ENCODE peak calls at places on chromosomes 12 and 14, in nine cellular contexts. Y is NCI-H510A; S is activated gamma-delta T cell treated with anti-CD3 and anti-CD28 coated beads, Interleukin-2, amount 50 U/mL, for 16 hours; V is effector memory CD8-positive, alpha-beta T cell; P is PC-3; N is T follicular helper cell; A is GM10248; M is fibroblast of gingiva; X is H54. L is an unnamed sample.

GRCh38 chr12:1576410-1577240 is 17.8 kb downstream of the FBXL14 start:
- DNase-seq in S (no peak), M (no peak), A (no peak), X (no peak), P (peak; percentile 7), V (no peak), N (no peak), Y (no peak), L (no peak)

GRCh38 chr12:93784339-93785086 is 107.3 kb downstream of the CRADD start:
- DNase-seq in V (peak; percentile 5), M (peak; percentile 78), A (no peak), X (no peak), P (peak; percentile 79), Y (no peak), S (no peak), N (no peak), L (no peak)

GRCh38 chr14:89417111-89417468 is at the start of gene FOXN3:
- DNase-seq in X (peak; percentile 54), V (peak; percentile 76), S (peak; percentile 84), M (peak; percentile 92), N (peak; percentile 85), A (peak; percentile 91), P (peak; percentile 90), Y (peak; percentile 78), L (peak; percentile 95)

GRCh38 chr14:99887407-99887806 is 94.2 kb downstream of the EML1 start:
- DNase-seq in N (no peak), V (no peak), S (no peak), Y (no peak), M (no peak), P (no peak), X (no peak), A (no peak), L (no peak)

GRCh38 chr12:54060975-54061778 is 7.5 kb downstream of the HOXC4 start:
- DNase-seq in P (no peak), Y (no peak), V (no peak), M (no peak), X (no peak), S (no peak), A (no peak), N (no peak), L (no peak)

GRCh38 chr12:123134265-123134664 is 16.6 kb downstream of the PITPNM2 start:
- DNase-seq in V (no peak), Y (no peak), A (no peak), M (no peak), P (peak; percentile 46), S (no peak), X (no peak), N (no peak), L (no peak)

GRCh38 chr12:112182499-112182898 is 57.1 kb downstream of the TRAFD1 start:
- DNase-seq in P (no peak), A (peak; percentile 45), X (no peak), M (peak; percentile 71), Y (no peak), V (no peak), N (no peak), S (no peak), L (no peak)

GRCh38 chr12:47306130-47306529 is 226.4 kb upstream of the AMIGO2 start:
- DNase-seq in X (no peak), V (no peak), P (no peak), Y (no peak), M (no peak), A (no peak), N (no peak), S (no peak), L (no peak)

GRCh38 chr14:106737025-106737424 is 1210.6 kb downstream of the TMEM121 start:
- DNase-seq in P (no peak), V (peak; percentile 49), A (no peak), Y (no peak), S (peak; percentile 37), X (no peak), N (no peak), M (no peak), L (no peak)

GRCh38 chr12:94769746-94770396 is 119.5 kb upstream of the TMCC3 start:
- DNase-seq in P (no peak), N (no peak), A (no peak), X (no peak), M (no peak), Y (no peak), V (no peak), S (no peak), L (no peak)

GRCh38 chr14:47442206-47442605 is 233.2 kb downstream of the MDGA2 start:
- DNase-seq in X (peak; percentile 27), S (no peak), N (no peak), M (no peak), A (no peak), Y (no peak), V (no peak), P (peak; percentile 70), L (no peak)

GRCh38 chr14:70884595-70885342 is 22.5 kb upstream of the PCNX1 start:
- DNase-seq in Y (no peak), M (no peak), V (no peak), A (no peak), N (no peak), P (no peak), S (no peak), X (no peak), L (no peak)

GRCh38 chr12:78562358-78563205 is 302.0 kb upstream of the SYT1 start:
- DNase-seq in M (peak; percentile 5), A (no peak), X (no peak), N (no peak), S (no peak), Y (no peak), P (peak; percentile 44), V (no peak), L (no peak)

GRCh38 chr12:71045781-71046180 is 112.0 kb downstream of the TSPAN8 start:
- DNase-seq in P (peak; percentile 78), X (no peak), N (no peak), A (no peak), V (no peak), Y (no peak), M (peak; percentile 91), S (no peak), L (no peak)

GRCh38 chr12:98743362-98743953 is 98.4 kb downstream of the APAF1 start:
- DNase-seq in P (peak; percentile 35), M (no peak), X (peak; percentile 23), V (no peak), Y (no peak), S (no peak), A (peak; percentile 44), N (no peak), L (no peak)

GRCh38 chr14:65101631-65102440 is 481 bp downstream of the MAX start:
- DNase-seq in V (peak; percentile 17), X (no peak), Y (no peak), S (peak; percentile 24), M (no peak), N (peak; percentile 38), A (no peak), P (no peak), L (peak; percentile 65)

GRCh38 chr12:79438480-79439178 is 252.1 kb downstream of the PAWR start:
- DNase-seq in Y (no peak), N (no peak), X (no peak), V (no peak), S (no peak), A (no peak), P (peak; percentile 28), M (no peak), L (no peak)

GRCh38 chr14:50085570-50086315 is 30.6 kb downstream of the VCPKMT start:
- DNase-seq in V (no peak), M (no peak), P (peak; percentile 53), S (no peak), A (peak; percentile 69), X (peak; percentile 42), N (no peak), Y (no peak), L (no peak)

GRCh38 chr14:99564256-99564902 is 39.6 kb downstream of the CCDC85C start:
- DNase-seq in S (no peak), N (no peak), X (no peak), P (peak; percentile 58), M (peak; percentile 39), Y (peak; percentile 39), V (no peak), A (no peak), L (no peak)

GRCh38 chr14:23910081-23910875 is 43.3 kb upstream of the DHRS4 start:
- DNase-seq in Y (no peak), P (peak; percentile 79), N (no peak), S (no peak), A (peak; percentile 50), M (peak; percentile 14), V (no peak), X (peak; percentile 47), L (no peak)

GRCh38 chr12:109287811-109288469 is 21.1 kb downstream of the FOXN4 start:
- DNase-seq in Y (no peak), N (no peak), V (no peak), X (no peak), A (no peak), M (no peak), P (no peak), S (no peak), L (no peak)

GRCh38 chr12:71581206-71581605 is 82.4 kb downstream of the ZFC3H1 start:
- DNase-seq in P (peak; percentile 17), Y (no peak), X (no peak), S (no peak), A (no peak), N (no peak), V (no peak), M (no peak), L (no peak)

GRCh38 chr12:77510985-77511384 is 319.7 kb upstream of the NAV3 start:
- DNase-seq in Y (peak; percentile 9), V (no peak), P (no peak), S (no peak), N (no peak), M (no peak), X (no peak), A (no peak), L (no peak)

GRCh38 chr14:67435603-67436002 is 23.6 kb upstream of the PLEK2 start:
- DNase-seq in M (no peak), N (no peak), P (no peak), A (no peak), X (no peak), Y (no peak), S (no peak), V (no peak), L (no peak)

GRCh38 chr12:109670647-109671046 is 43.0 kb upstream of the FAM222A start:
- DNase-seq in Y (no peak), V (no peak), A (no peak), M (no peak), N (no peak), P (no peak), X (no peak), S (no peak), L (no peak)

GRCh38 chr12:89769483-89769818 is 60.8 kb upstream of the ATP2B1 start:
- DNase-seq in X (no peak), Y (no peak), A (no peak), V (no peak), S (no peak), M (no peak), P (no peak), N (no peak), L (no peak)

GRCh38 chr14:60092516-60092915 is 793 bp downstream of the PCNX4 start:
- DNase-seq in V (no peak), S (no peak), A (peak; percentile 22), Y (no peak), X (no peak), N (no peak), M (peak; percentile 39), P (peak; percentile 65), L (no peak)

GRCh38 chr12:130098301-130099005 is 63.8 kb upstream of the FZD10 start:
- DNase-seq in M (no peak), A (no peak), P (no peak), S (no peak), N (no peak), V (no peak), X (no peak), Y (no peak), L (no peak)

GRCh38 chr12:132593938-132594358 is 16.4 kb downstream of the LRCOL1 start:
- DNase-seq in A (peak; percentile 70), S (no peak), M (peak; percentile 90), V (no peak), Y (peak; percentile 78), P (peak; percentile 99), X (peak; percentile 98), N (no peak), L (peak; percentile 63)

GRCh38 chr14:65866422-65866821 is 453.9 kb downstream of the FUT8 start:
- DNase-seq in N (no peak), A (no peak), V (no peak), S (no peak), Y (no peak), P (no peak), X (no peak), M (peak; percentile 83), L (no peak)

GRCh38 chr12:125114365-125115141 is 49.3 kb downstream of the AACS start:
- DNase-seq in Y (no peak), X (no peak), A (no peak), S (no peak), V (no peak), P (no peak), M (no peak), N (no peak), L (no peak)